ENCODE peak calls at places on chromosomes 5 and 9, in four cellular contexts. W, A, T and E are unnamed samples.

GRCh38 chr5:17401509-17402290 is 96.3 kb upstream of the TAF11L2 start:
- DNase-seq in W (no peak), A (no peak), T (no peak), E (no peak)

GRCh38 chr5:178581621-178582020 is 8.6 kb downstream of the COL23A1 start:
- DNase-seq in W (no peak), A (no peak), T (no peak), E (no peak)

GRCh38 chr5:124546643-124547042 is 199.8 kb downstream of the ZNF608 start:
- DNase-seq in W (no peak), A (peak; percentile 32), T (no peak), E (no peak)

GRCh38 chr5:130773813-130774212 is 391.2 kb downstream of the HINT1 start:
- DNase-seq in W (no peak), A (peak; percentile 27), T (no peak), E (no peak)

GRCh38 chr9:127987103-127987614 is 6.4 kb upstream of the EEIG1 start:
- DNase-seq in W (no peak), A (peak; percentile 88), T (no peak), E (peak; percentile 96)

GRCh38 chr5:179268966-179269693 is 76.1 kb downstream of the ADAMTS2 start:
- DNase-seq in W (no peak), A (no peak), T (peak; percentile 1), E (no peak)

GRCh38 chr5:160507181-160507811 is 85.6 kb downstream of the PTTG1 start:
- DNase-seq in W (no peak), A (peak; percentile 51), T (no peak), E (no peak)

GRCh38 chr5:150066901-150067396 is 19.4 kb downstream of the CSF1R start:
- DNase-seq in W (no peak), A (peak; percentile 67), T (no peak), E (no peak)

GRCh38 chr9:93306579-93307091 is 122.7 kb downstream of the WNK2 start:
- DNase-seq in W (no peak), A (no peak), T (no peak), E (no peak)

GRCh38 chr9:134134949-134135342 is 936 bp upstream of the WDR5 start:
- DNase-seq in W (no peak), A (peak; percentile 16), T (no peak), E (no peak)

GRCh38 chr9:137227057-137227852 is at the start of gene RNF224:
- DNase-seq in W (peak; percentile 77), A (peak; percentile 91), T (peak; percentile 88), E (peak; percentile 95)

GRCh38 chr5:141814064-141814982 is 63.9 kb downstream of the PCDH1 start:
- DNase-seq in W (peak; percentile 26), A (peak; percentile 54), T (peak; percentile 64), E (peak; percentile 26)

GRCh38 chr5:119016125-119016774 is 27.9 kb upstream of the DTWD2 start:
- DNase-seq in W (no peak), A (no peak), T (no peak), E (no peak)

GRCh38 chr9:69168709-69169217 is 5.3 kb upstream of the TJP2 start:
- DNase-seq in W (peak; percentile 11), A (no peak), T (peak; percentile 58), E (no peak)

GRCh38 chr9:36488322-36488838 is 84.3 kb upstream of the MELK start:
- DNase-seq in W (no peak), A (no peak), T (no peak), E (peak; percentile 38)

GRCh38 chr5:177429248-177430045 is 3.0 kb downstream of the GRK6 start:
- DNase-seq in W (peak; percentile 81), A (no peak), T (peak; percentile 82), E (no peak)

GRCh38 chr9:138101444-138102234 is 224.1 kb downstream of the CACNA1B start:
- DNase-seq in W (no peak), A (no peak), T (no peak), E (no peak)

GRCh38 chr5:132883261-132883834 is 9.9 kb downstream of the LEAP2 start:
- DNase-seq in W (peak; percentile 7), A (peak; percentile 72), T (peak; percentile 51), E (no peak)

GRCh38 chr5:75037106-75037505 is 15.3 kb downstream of the GCNT4 start:
- DNase-seq in W (no peak), A (peak; percentile 72), T (peak; percentile 30), E (peak; percentile 62)

GRCh38 chr5:141809697-141810096 is 68.5 kb downstream of the PCDH1 start:
- DNase-seq in W (no peak), A (no peak), T (no peak), E (no peak)

GRCh38 chr9:127637322-127637847 is 25.3 kb downstream of the STXBP1 start:
- DNase-seq in W (no peak), A (peak; percentile 58), T (peak; percentile 15), E (no peak)

GRCh38 chr5:59187772-59188347 is 605.0 kb downstream of the RAB3C start:
- DNase-seq in W (no peak), A (no peak), T (no peak), E (no peak)

GRCh38 chr5:162096448-162096847 is 28.9 kb downstream of the GABRG2 start:
- DNase-seq in W (no peak), A (peak; percentile 13), T (no peak), E (no peak)

GRCh38 chr5:181133610-181134231 is 2.8 kb upstream of the OR2V1 start:
- DNase-seq in W (no peak), A (peak; percentile 60), T (peak; percentile 51), E (no peak)

GRCh38 chr5:176400382-176401156 is 12.0 kb downstream of the HIGD2A start:
- DNase-seq in W (no peak), A (peak; percentile 66), T (peak; percentile 89), E (no peak)

GRCh38 chr5:171770153-171770552 is 15.5 kb upstream of the SMIM23 start:
- DNase-seq in W (no peak), A (no peak), T (no peak), E (no peak)

GRCh38 chr5:105030153-105030552 is 1467.6 kb upstream of the NUDT12 start:
- DNase-seq in W (no peak), A (no peak), T (no peak), E (no peak)

GRCh38 chr9:40935336-40935735 is 193.1 kb downstream of the FOXD4L6 start:
- DNase-seq in W (no peak), A (no peak), T (no peak), E (no peak)

GRCh38 chr5:139994234-139994633 is 48.9 kb downstream of the NRG2 start:
- DNase-seq in W (no peak), A (no peak), T (no peak), E (no peak)

GRCh38 chr9:89674667-89675402 is 70.0 kb downstream of the GADD45G start:
- DNase-seq in W (no peak), A (no peak), T (peak; percentile 51), E (no peak)

GRCh38 chr5:154205441-154206117 is 15.0 kb downstream of the GALNT10 start:
- DNase-seq in W (no peak), A (peak; percentile 29), T (no peak), E (no peak)

GRCh38 chr5:2338686-2339085 is 412.8 kb downstream of the IRX2 start:
- DNase-seq in W (no peak), A (no peak), T (no peak), E (no peak)

GRCh38 chr5:148687427-148687826 is 33.1 kb upstream of the HTR4 start:
- DNase-seq in W (no peak), A (peak; percentile 55), T (no peak), E (peak; percentile 11)

GRCh38 chr5:67496051-67496450 is 299.5 kb upstream of the CD180 start:
- DNase-seq in W (no peak), A (no peak), T (no peak), E (no peak)

GRCh38 chr5:65861830-65862241 is 64.5 kb upstream of the ERBIN start:
- DNase-seq in W (no peak), A (peak; percentile 99), T (no peak), E (no peak)

GRCh38 chr5:171639966-171640365 is 145.7 kb upstream of the SMIM23 start:
- DNase-seq in W (no peak), A (peak; percentile 34), T (no peak), E (no peak)